ENCODE peak calls at places on chromosomes 12 and 14, in eight cellular contexts. S is activated B cell treated with CpG ODN at 0.5 μM for 24 hours; F is fibroblast of pulmonary artery; O is fibroblast of villous mesenchyme; C is T-helper 1 cell; D is fibroblast of lung; X is CD4-positive, CD25-positive, alpha-beta regulatory T cell; T is RPMI7951. L is an unnamed sample.

GRCh38 chr12:82953397-82953796 is 266.7 kb downstream of the TMTC2 start:
- DNase-seq in S (no peak), F (no peak), O (no peak), C (no peak), D (no peak), X (no peak), T (no peak), L (no peak)

GRCh38 chr14:103130965-103131364 is 7.7 kb downstream of the TNFAIP2 start:
- DNase-seq in S (no peak), F (peak; percentile 87), O (peak; percentile 85), C (no peak), D (peak; percentile 84), X (no peak), T (no peak), L (peak; percentile 88)

GRCh38 chr14:87170179-87170578 is 822.8 kb downstream of the GALC start:
- DNase-seq in S (no peak), F (no peak), O (no peak), C (no peak), D (no peak), X (no peak), T (no peak), L (no peak)

GRCh38 chr12:128069359-128069997 is 197.5 kb upstream of the TMEM132C start:
- DNase-seq in S (no peak), F (peak; percentile 41), O (peak; percentile 65), C (peak; percentile 24), D (peak; percentile 65), X (no peak), T (peak; percentile 29), L (no peak)

GRCh38 chr14:44215660-44216059 is 291.4 kb downstream of the FSCB start:
- DNase-seq in S (no peak), F (no peak), O (no peak), C (no peak), D (no peak), X (no peak), T (no peak), L (no peak)

GRCh38 chr12:133233993-133234564 is 1.6 kb downstream of the ANHX start:
- DNase-seq in S (no peak), F (no peak), O (no peak), C (no peak), D (no peak), X (no peak), T (no peak), L (no peak)

GRCh38 chr12:67515679-67516363 is 132.7 kb upstream of the DYRK2 start:
- DNase-seq in S (no peak), F (no peak), O (peak; percentile 44), C (peak; percentile 73), D (peak; percentile 64), X (no peak), T (peak; percentile 27), L (no peak)

GRCh38 chr12:43896496-43896895 is 60.6 kb downstream of the TMEM117 start:
- DNase-seq in S (no peak), F (no peak), O (no peak), C (no peak), D (peak; percentile 40), X (no peak), T (peak; percentile 17), L (peak; percentile 9)

GRCh38 chr14:25009891-25010290 is 40.1 kb downstream of the STXBP6 start:
- DNase-seq in S (no peak), F (peak; percentile 55), O (peak; percentile 71), C (no peak), D (peak; percentile 87), X (no peak), T (peak; percentile 44), L (peak; percentile 95)

GRCh38 chr14:69270795-69271708 is 11.1 kb downstream of the GALNT16 start:
- DNase-seq in S (no peak), F (no peak), O (no peak), C (no peak), D (peak; percentile 62), X (no peak), T (peak; percentile 66), L (no peak)

GRCh38 chr12:53174881-53175491 is 5.5 kb upstream of the ZNF740 start:
- DNase-seq in S (no peak), F (peak; percentile 36), O (peak; percentile 32), C (no peak), D (peak; percentile 17), X (no peak), T (peak; percentile 44), L (peak; percentile 64)

GRCh38 chr12:5230151-5230550 is 186.5 kb downstream of the KCNA5 start:
- DNase-seq in S (no peak), F (no peak), O (peak; percentile 52), C (no peak), D (peak; percentile 61), X (no peak), T (peak; percentile 59), L (no peak)

GRCh38 chr14:65134651-65135579 is 32.6 kb upstream of the MAX start:
- DNase-seq in S (no peak), F (no peak), O (no peak), C (no peak), D (peak; percentile 62), X (no peak), T (no peak), L (no peak)

GRCh38 chr14:65377576-65377975 is 35.0 kb upstream of the FUT8 start:
- DNase-seq in S (no peak), F (peak; percentile 65), O (peak; percentile 71), C (peak; percentile 25), D (no peak), X (no peak), T (no peak), L (no peak)

GRCh38 chr14:100898935-100899840 is 4.3 kb downstream of the RTL1 start:
- DNase-seq in S (no peak), F (peak; percentile 6), O (no peak), C (no peak), D (no peak), X (no peak), T (no peak), L (no peak)

GRCh38 chr12:11658796-11659195 is 9.3 kb downstream of the ETV6 start:
- DNase-seq in S (no peak), F (peak; percentile 45), O (peak; percentile 69), C (no peak), D (peak; percentile 94), X (no peak), T (peak; percentile 89), L (peak; percentile 36)

GRCh38 chr12:120468271-120468845 is 1.2 kb downstream of the SRSF9 start:
- DNase-seq in S (peak; percentile 21), F (peak; percentile 70), O (peak; percentile 76), C (peak; percentile 20), D (peak; percentile 63), X (peak; percentile 6), T (peak; percentile 59), L (peak; percentile 27)

GRCh38 chr12:128928361-128928760 is 75.1 kb downstream of the GLT1D1 start:
- DNase-seq in S (no peak), F (no peak), O (no peak), C (no peak), D (no peak), X (no peak), T (no peak), L (no peak)

GRCh38 chr12:122726056-122726558 is 4.5 kb downstream of the HCAR1 start:
- DNase-seq in S (no peak), F (no peak), O (no peak), C (peak; percentile 33), D (peak; percentile 63), X (no peak), T (peak; percentile 18), L (peak; percentile 69)

GRCh38 chr12:54697836-54698235 is 49.7 kb upstream of the DCD start:
- DNase-seq in S (no peak), F (no peak), O (no peak), C (no peak), D (no peak), X (no peak), T (no peak), L (no peak)

GRCh38 chr12:128261757-128262156 is 5.2 kb upstream of the TMEM132C start:
- DNase-seq in S (no peak), F (no peak), O (no peak), C (no peak), D (no peak), X (no peak), T (no peak), L (no peak)

L was measured in NCI-H226.